ENCODE peak calls at places on chromosomes 11 and 22, in six cellular contexts. B is brain microvascular endothelial cell; I is CD4-positive, CD25-positive, alpha-beta regulatory T cell; T is CD4-positive, alpha-beta T cell; R is ovary; D is adipocyte. E is an unnamed sample. For H3K27me3, the result is how much of the 10 kb centered on the place peaks cover.

GRCh38 chr22:45008853-45009751 is 703 bp downstream of the PHF21B start:
- DNase-seq in B (no peak), I (no peak), T (no peak), R (peak), D (no peak), E (no peak)

GRCh38 chr22:38570841-38571364 is 920 bp upstream of the DMC1 start:
- DNase-seq in B (no peak), I (peak), T (peak), R (no peak), D (no peak), E (no peak)

GRCh38 chr11:70267405-70267950 is 3.0 kb upstream of the PPFIA1 start:
- DNase-seq in B (no peak), I (no peak), T (no peak), R (no peak), D (no peak), E (no peak)

GRCh38 chr11:18229501-18229900 is 7.1 kb downstream of the SAA4 start:
- DNase-seq in B (no peak), I (no peak), T (no peak), R (no peak), D (no peak), E (no peak)

GRCh38 chr11:75154646-75155569 is 4.0 kb downstream of the SLCO2B1 start:
- DNase-seq in B (no peak), I (no peak), T (no peak), R (no peak), D (no peak), E (no peak)

GRCh38 chr11:74776546-74776945 is 27.9 kb downstream of the RNF169 start:
- DNase-seq in B (no peak), I (no peak), T (no peak), R (no peak), D (no peak), E (no peak)

GRCh38 chr22:27099896-27100295 is 442.5 kb downstream of the MIAT start:
- DNase-seq in B (no peak), I (no peak), T (no peak), R (no peak), D (no peak), E (no peak)

GRCh38 chr11:123421589-123421988 is 8.5 kb upstream of the GRAMD1B start:
- DNase-seq in B (no peak), I (no peak), T (no peak), R (no peak), D (no peak), E (no peak)

GRCh38 chr11:120354779-120355178 is 18.6 kb downstream of the ARHGEF12 start:
- DNase-seq in B (no peak), I (no peak), T (no peak), R (no peak), D (no peak), E (no peak)

GRCh38 chr22:19181786-19182471 is 3.4 kb upstream of the SLC25A1 start:
- DNase-seq in B (no peak), I (no peak), T (no peak), R (no peak), D (no peak), E (no peak)

GRCh38 chr11:119290894-119291497 is 25.9 kb downstream of the MCAM start:
- DNase-seq in B (no peak), I (no peak), T (no peak), R (no peak), D (no peak), E (no peak)

GRCh38 chr22:17191163-17191562 is 28.1 kb downstream of the ADA2 start:
- DNase-seq in B (peak), I (no peak), T (no peak), R (no peak), D (peak), E (no peak)

GRCh38 chr22:36385491-36386350 is 2.0 kb downstream of the MYH9 start:
- DNase-seq in B (no peak), I (no peak), T (peak), R (no peak), D (peak), E (no peak)

GRCh38 chr11:69122642-69123431 is 32.9 kb upstream of the SMIM38 start:
- DNase-seq in B (peak), I (peak), T (peak), R (no peak), D (peak), E (peak)

GRCh38 chr11:118320515-118320914 is 16.0 kb downstream of the CD3E start:
- DNase-seq in B (no peak), I (no peak), T (no peak), R (no peak), D (no peak), E (no peak)

GRCh38 chr22:41713004-41713403 is 13.7 kb downstream of the MEI1 start:
- DNase-seq in B (no peak), I (no peak), T (no peak), R (no peak), D (no peak), E (no peak)

GRCh38 chr11:95625164-95626017 is 164.2 kb downstream of the FAM76B start:
- DNase-seq in B (no peak), I (peak), T (no peak), R (no peak), D (no peak), E (peak)

GRCh38 chr22:48717883-48718817 is 1109.5 kb downstream of the BRD1 start:
- DNase-seq in B (no peak), I (no peak), T (no peak), R (no peak), D (no peak), E (no peak)

GRCh38 chr22:49964493-49965290 is 4.1 kb downstream of the PIM3 start:
- DNase-seq in B (no peak), I (no peak), T (peak), R (peak), D (no peak), E (no peak)

GRCh38 chr11:66337103-66337899 is 1.1 kb upstream of the RIN1 start:
- DNase-seq in B (peak), I (no peak), T (no peak), R (no peak), D (no peak), E (no peak)

GRCh38 chr11:134475951-134476350 is 63.9 kb upstream of the B3GAT1 start:
- DNase-seq in B (no peak), I (no peak), T (no peak), R (no peak), D (no peak), E (no peak)
- H3K27me3 ChIP-seq in B (under half), I (under half), T (under half), R (under half), D (under half), E (under half)

DNA sequence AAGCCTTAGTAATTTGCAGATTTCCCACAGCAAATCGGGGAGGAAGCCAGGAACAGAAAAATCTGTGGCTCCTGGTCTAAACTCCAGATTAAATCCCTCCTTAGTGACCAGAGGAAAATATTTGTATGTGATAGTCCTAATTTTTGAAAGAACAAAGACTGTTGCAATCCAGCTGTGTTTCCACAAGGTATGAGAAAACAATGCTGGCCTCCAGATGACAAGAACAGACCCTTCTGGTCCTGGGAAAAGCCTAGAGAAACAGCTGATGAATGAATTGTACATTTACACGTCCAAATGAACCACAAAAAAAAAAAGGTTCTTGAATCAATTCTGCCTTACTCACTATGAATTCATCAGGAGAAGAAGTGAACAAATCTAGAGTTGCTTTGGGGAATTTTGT is 63.7 kb downstream of the ETS1 start:
- DNase-seq in B (no peak), I (no peak), T (no peak), R (no peak), D (peak), E (no peak)
- H3K27me3 ChIP-seq in B (under half), I (under half), T (under half), R (under half), D (under half), E (half or more)

GRCh38 chr11:2806351-2807058 is 79.1 kb downstream of the CDKN1C start:
- DNase-seq in B (no peak), I (no peak), T (peak), R (peak), D (no peak), E (no peak)
- H3K27me3 ChIP-seq in B (under half), I (under half), T (under half), R (under half), D (under half), E (under half)

DNA sequence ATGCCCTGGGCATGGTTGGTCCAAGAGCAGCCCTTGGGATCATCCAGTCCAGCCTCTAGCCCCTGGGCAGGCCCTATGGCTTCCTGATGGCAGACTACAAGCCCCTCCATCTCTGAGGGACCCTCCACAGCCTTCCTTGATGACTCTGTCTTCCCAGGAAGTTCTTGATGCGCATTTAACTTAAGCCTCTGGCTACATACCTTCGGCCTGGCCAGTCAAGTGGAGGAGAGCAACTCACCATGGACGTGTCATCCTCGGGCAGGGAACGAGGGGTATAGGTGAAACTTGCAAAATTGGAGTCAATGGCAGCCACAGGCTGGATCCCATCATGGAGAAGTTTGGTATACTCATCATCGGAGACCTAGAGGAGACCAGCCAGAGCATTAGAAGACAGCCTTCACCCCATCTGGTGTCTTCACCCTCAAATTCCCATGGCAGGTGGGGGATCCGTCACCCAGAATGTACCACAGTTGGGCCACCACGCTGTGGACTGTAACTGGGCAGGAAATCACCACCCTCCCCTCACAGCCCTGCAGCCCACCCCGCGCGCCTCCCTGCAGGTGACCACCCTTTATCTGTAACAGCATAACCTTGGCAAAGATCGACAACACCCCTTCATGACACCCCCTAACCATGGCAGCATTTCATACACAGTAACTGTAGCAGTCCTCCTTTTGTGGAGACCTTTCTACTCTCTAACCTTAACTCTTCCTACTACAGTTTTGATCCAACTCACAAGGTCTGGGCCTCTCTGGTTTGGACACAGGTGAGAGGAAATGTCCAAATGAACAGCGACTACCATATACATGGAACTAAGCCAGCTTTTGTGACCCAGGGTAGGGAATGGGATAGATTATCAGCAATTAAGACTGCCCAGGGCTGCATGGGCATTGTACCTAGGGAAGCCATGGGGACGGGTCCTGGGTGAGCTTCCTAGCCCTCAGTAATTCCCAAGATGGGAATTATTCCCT is 91.7 kb downstream of the PDE2A start:
- DNase-seq in B (no peak), I (no peak), T (no peak), R (no peak), D (no peak), E (no peak)
- H3K27me3 ChIP-seq in B (under half), I (under half), T (under half), R (under half), D (half or more), E (under half)

GRCh38 chr11:102749101-102749725 is 24.5 kb upstream of the MMP8 start:
- DNase-seq in B (no peak), I (no peak), T (no peak), R (no peak), D (no peak), E (no peak)
- H3K27me3 ChIP-seq in B (under half), I (under half), T (under half), R (under half), D (under half), E (under half)

GRCh38 chr11:32435947-32436750 is 810 bp upstream of the WT1 start:
- DNase-seq in B (no peak), I (no peak), T (no peak), R (peak), D (no peak), E (no peak)

GRCh38 chr11:32436751-32437405 is 1.5 kb upstream of the WT1 start:
- DNase-seq in B (no peak), I (no peak), T (no peak), R (peak), D (no peak), E (no peak)

GRCh38 chr11:32434387-32435151 is 770 bp downstream of the WT1 start:
- DNase-seq in B (no peak), I (no peak), T (no peak), R (peak), D (no peak), E (no peak)

GRCh38 chr11:32435152-32435480 is 223 bp downstream of the WT1 start:
- DNase-seq in B (no peak), I (no peak), T (no peak), R (no peak), D (no peak), E (no peak)

DNA sequence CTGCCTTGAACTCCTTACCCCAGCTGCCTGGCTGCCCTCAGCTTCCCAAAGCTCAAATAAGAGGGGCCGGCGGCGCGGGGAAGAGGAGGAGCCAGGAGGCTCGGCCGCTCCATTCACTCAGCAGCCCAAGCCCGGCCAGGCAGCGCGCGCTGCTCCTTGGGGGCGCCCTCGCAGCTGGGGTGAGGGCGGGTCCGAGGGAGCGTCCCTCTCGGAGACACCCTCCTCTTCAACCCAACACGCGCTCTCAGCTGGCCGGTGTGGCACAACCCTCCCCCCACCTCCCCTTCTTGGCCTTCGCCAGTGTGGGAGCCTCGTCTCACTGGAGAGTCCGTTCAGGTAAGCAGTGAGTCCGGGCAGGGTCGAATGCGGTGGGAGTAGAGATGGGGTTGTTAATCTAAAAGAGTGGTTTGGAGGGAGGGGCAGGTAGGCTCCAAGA is at the start of gene WT1:
- DNase-seq in B (no peak), I (no peak), T (no peak), R (peak), D (no peak), E (no peak)
- H3K27me3 ChIP-seq in B (half or more), I (under half), T (half or more), R (under half), D (half or more), E (half or more)